ENCODE peak calls at places on chromosomes 2 and 18, in four cellular contexts. One of them, this sample, is unnamed.

GRCh38 chr18:74951165-74951760 is 257.7 kb downstream of the PTGR3 start:
- DNase-seq in astrocyte of the spinal cord: peak; percentile 98
- DNase-seq in islet precursor cell: no peak
- DNase-seq in A172: peak; percentile 73
- DNase-seq in this sample: no peak

GRCh38 chr2:64204006-64204632 is 59.9 kb upstream of the PELI1 start:
- DNase-seq in astrocyte of the spinal cord: no peak
- DNase-seq in islet precursor cell: no peak
- DNase-seq in A172: peak; percentile 40
- DNase-seq in this sample: no peak

GRCh38 chr2:54497738-54498680 is 41.9 kb downstream of the SPTBN1 start:
- DNase-seq in astrocyte of the spinal cord: no peak
- DNase-seq in islet precursor cell: no peak
- DNase-seq in A172: no peak
- DNase-seq in this sample: peak; percentile 74

GRCh38 chr2:31644551-31644950 is 63.8 kb upstream of the SRD5A2 start:
- DNase-seq in astrocyte of the spinal cord: no peak
- DNase-seq in islet precursor cell: no peak
- DNase-seq in A172: no peak
- DNase-seq in this sample: no peak

GRCh38 chr2:37005118-37005868 is 39.0 kb upstream of the STRN start:
- DNase-seq in astrocyte of the spinal cord: peak; percentile 38
- DNase-seq in islet precursor cell: peak; percentile 54
- DNase-seq in A172: peak; percentile 15
- DNase-seq in this sample: peak; percentile 68

GRCh38 chr18:45127395-45127794 is 446.7 kb downstream of the SETBP1 start:
- DNase-seq in astrocyte of the spinal cord: no peak
- DNase-seq in islet precursor cell: no peak
- DNase-seq in A172: no peak
- DNase-seq in this sample: no peak

GRCh38 chr18:56645415-56646016 is 5.6 kb upstream of the WDR7 start:
- DNase-seq in astrocyte of the spinal cord: no peak
- DNase-seq in islet precursor cell: no peak
- DNase-seq in A172: no peak
- DNase-seq in this sample: no peak

GRCh38 chr2:239386001-239386670 is 14.7 kb downstream of the HDAC4 start:
- DNase-seq in astrocyte of the spinal cord: no peak
- DNase-seq in islet precursor cell: peak; percentile 53
- DNase-seq in A172: no peak
- DNase-seq in this sample: no peak

GRCh38 chr2:205216580-205216979 is 465.7 kb upstream of the NRP2 start:
- DNase-seq in astrocyte of the spinal cord: no peak
- DNase-seq in islet precursor cell: no peak
- DNase-seq in A172: no peak
- DNase-seq in this sample: no peak

GRCh38 chr2:72625359-72625758 is 200.5 kb downstream of the EXOC6B start:
- DNase-seq in astrocyte of the spinal cord: no peak
- DNase-seq in islet precursor cell: no peak
- DNase-seq in A172: no peak
- DNase-seq in this sample: no peak

GRCh38 chr18:55489742-55490055 is 98.3 kb downstream of the TCF4 start:
- DNase-seq in astrocyte of the spinal cord: no peak
- DNase-seq in islet precursor cell: no peak
- DNase-seq in A172: no peak
- DNase-seq in this sample: no peak

GRCh38 chr2:14408695-14409094 is 223.8 kb upstream of the LRATD1 start:
- DNase-seq in astrocyte of the spinal cord: no peak
- DNase-seq in islet precursor cell: no peak
- DNase-seq in A172: no peak
- DNase-seq in this sample: no peak

GRCh38 chr2:15714609-15715008 is 122.9 kb downstream of the DDX1 start:
- DNase-seq in astrocyte of the spinal cord: no peak
- DNase-seq in islet precursor cell: no peak
- DNase-seq in A172: no peak
- DNase-seq in this sample: no peak

GRCh38 chr18:10213526-10213925 is 240.9 kb upstream of the APCDD1 start:
- DNase-seq in astrocyte of the spinal cord: no peak
- DNase-seq in islet precursor cell: no peak
- DNase-seq in A172: peak; percentile 38
- DNase-seq in this sample: no peak

GRCh38 chr2:46893231-46893943 is 22.2 kb downstream of the MCFD2 start:
- DNase-seq in astrocyte of the spinal cord: no peak
- DNase-seq in islet precursor cell: no peak
- DNase-seq in A172: peak; percentile 52
- DNase-seq in this sample: no peak

GRCh38 chr2:139600166-139600565 is 820.0 kb upstream of the NXPH2 start:
- DNase-seq in astrocyte of the spinal cord: no peak
- DNase-seq in islet precursor cell: no peak
- DNase-seq in A172: no peak
- DNase-seq in this sample: no peak

GRCh38 chr2:232363784-232364615 is 14.6 kb upstream of the ALPP start:
- DNase-seq in astrocyte of the spinal cord: peak; percentile 14
- DNase-seq in islet precursor cell: no peak
- DNase-seq in A172: no peak
- DNase-seq in this sample: no peak

GRCh38 chr2:126496493-126496892 is 159.5 kb upstream of the GYPC start:
- DNase-seq in astrocyte of the spinal cord: no peak
- DNase-seq in islet precursor cell: no peak
- DNase-seq in A172: no peak
- DNase-seq in this sample: no peak

GRCh38 chr2:197348721-197349337 is 38.2 kb upstream of the ANKRD44 start:
- DNase-seq in astrocyte of the spinal cord: no peak
- DNase-seq in islet precursor cell: no peak
- DNase-seq in A172: no peak
- DNase-seq in this sample: peak; percentile 20

GRCh38 chr2:33069894-33070651 is 123.3 kb downstream of the LTBP1 start:
- DNase-seq in astrocyte of the spinal cord: peak; percentile 99
- DNase-seq in islet precursor cell: peak; percentile 90
- DNase-seq in A172: peak; percentile 99
- DNase-seq in this sample: no peak

GRCh38 chr2:75098856-75099255 is 100.5 kb downstream of the TACR1 start:
- DNase-seq in astrocyte of the spinal cord: peak; percentile 46
- DNase-seq in islet precursor cell: peak; percentile 67
- DNase-seq in A172: peak; percentile 44
- DNase-seq in this sample: peak; percentile 69

GRCh38 chr2:75525434-75526308 is 35.1 kb downstream of the EVA1A start:
- DNase-seq in astrocyte of the spinal cord: peak; percentile 33
- DNase-seq in islet precursor cell: no peak
- DNase-seq in A172: no peak
- DNase-seq in this sample: no peak

GRCh38 chr2:233013027-233013461 is at the start of gene NGEF:
- DNase-seq in astrocyte of the spinal cord: no peak
- DNase-seq in islet precursor cell: no peak
- DNase-seq in A172: no peak
- DNase-seq in this sample: peak; percentile 34

GRCh38 chr2:172220111-172220510 is 117.4 kb upstream of the DLX2 start:
- DNase-seq in astrocyte of the spinal cord: no peak
- DNase-seq in islet precursor cell: no peak
- DNase-seq in A172: no peak
- DNase-seq in this sample: no peak

GRCh38 chr2:40317756-40318155 is 134.1 kb downstream of the SLC8A1 start:
- DNase-seq in astrocyte of the spinal cord: peak; percentile 13
- DNase-seq in islet precursor cell: no peak
- DNase-seq in A172: no peak
- DNase-seq in this sample: no peak

GRCh38 chr2:235333076-235333475 is 160.8 kb upstream of the AGAP1 start:
- DNase-seq in astrocyte of the spinal cord: no peak
- DNase-seq in islet precursor cell: peak; percentile 88
- DNase-seq in A172: peak; percentile 26
- DNase-seq in this sample: no peak

This sample was measured in endodermal cell.